ENCODE peak calls at places on chromosome 16, in four cellular contexts. J, W, O and T are unnamed samples.

GRCh38 chr16:56643080-56643778 is 4.8 kb downstream of the MT1A start:
- DNase-seq in O (peak; percentile 82), W (peak; percentile 39), J (peak; percentile 80), T (peak; percentile 63)

GRCh38 chr16:69040144-69040909 is 65.1 kb upstream of the HAS3 start:
- DNase-seq in O (no peak), W (peak; percentile 89), J (no peak), T (no peak)

GRCh38 chr16:1154291-1154886 is 1.5 kb downstream of the CACNA1H start:
- DNase-seq in W (no peak), J (peak; percentile 40), O (no peak), T (peak; percentile 37)

GRCh38 chr16:58510097-58510775 is 5.1 kb upstream of the SETD6 start:
- DNase-seq in J (no peak), O (no peak), W (no peak), T (no peak)

GRCh38 chr16:21001262-21001661 is 100.7 kb downstream of the LYRM1 start:
- DNase-seq in O (peak; percentile 31), J (peak; percentile 18), W (peak; percentile 46), T (peak; percentile 64)

GRCh38 chr16:47519543-47519942 is 58.4 kb downstream of the PHKB start:
- DNase-seq in W (no peak), J (no peak), O (no peak), T (no peak)

GRCh38 chr16:85128079-85128837 is 16.0 kb upstream of the CIBAR2 start:
- DNase-seq in W (no peak), O (no peak), J (no peak), T (no peak)

GRCh38 chr16:17668411-17668810 is 197.7 kb upstream of the XYLT1 start:
- DNase-seq in W (no peak), O (no peak), J (no peak), T (no peak)

GRCh38 chr16:70380205-70380918 is 33.7 kb downstream of the DDX19A start:
- DNase-seq in W (peak; percentile 29), J (peak; percentile 23), O (no peak), T (peak; percentile 71)

GRCh38 chr16:84930298-84931106 is 80.8 kb downstream of the ZDHHC7 start:
- DNase-seq in O (no peak), W (no peak), J (no peak), T (no peak)

GRCh38 chr16:77551352-77551751 is 116.5 kb upstream of the ADAMTS18 start:
- DNase-seq in W (no peak), J (no peak), O (no peak), T (no peak)

GRCh38 chr16:51500306-51500705 is 349.2 kb upstream of the SALL1 start:
- DNase-seq in J (peak; percentile 10), W (no peak), O (no peak), T (no peak)

GRCh38 chr16:64311241-64311640 is 810.6 kb downstream of the CDH11 start:
- DNase-seq in W (no peak), J (no peak), O (no peak), T (no peak)

GRCh38 chr16:67397451-67397801 is 4.1 kb upstream of the TPPP3 start:
- DNase-seq in W (no peak), J (no peak), O (no peak), T (no peak)

GRCh38 chr16:75606507-75606906 is 16.6 kb downstream of the ADAT1 start:
- DNase-seq in O (no peak), W (no peak), J (no peak), T (no peak)

GRCh38 chr16:1530883-1531637 is 2.4 kb upstream of the TMEM204 start:
- DNase-seq in W (no peak), O (no peak), J (no peak), T (no peak)

GRCh38 chr16:14502256-14502875 is 127.7 kb downstream of the PARN start:
- DNase-seq in W (no peak), J (no peak), O (no peak), T (no peak)

GRCh38 chr16:1159973-1160772 is 7.3 kb downstream of the CACNA1H start:
- DNase-seq in W (peak; percentile 83), O (peak; percentile 59), J (no peak), T (peak; percentile 42)

GRCh38 chr16:6690741-6691140 is 641.9 kb upstream of the RBFOX1 start:
- DNase-seq in J (no peak), O (no peak), W (no peak), T (no peak)

GRCh38 chr16:22665048-22665797 is 148.7 kb upstream of the HS3ST2 start:
- DNase-seq in W (no peak), J (no peak), O (no peak), T (no peak)

GRCh38 chr16:11547517-11547916 is 39.2 kb downstream of the LITAF start:
- DNase-seq in J (no peak), O (no peak), W (no peak), T (no peak)

GRCh38 chr16:71675380-71675779 is 49.1 kb downstream of the PHLPP2 start:
- DNase-seq in O (no peak), J (no peak), W (no peak), T (no peak)

GRCh38 chr16:1296688-1297412 is 12.6 kb upstream of the UBE2I start:
- DNase-seq in W (peak; percentile 87), J (peak; percentile 52), O (no peak), T (no peak)

GRCh38 chr16:23679986-23680336 is 1.3 kb downstream of the PLK1 start:
- DNase-seq in W (no peak), O (no peak), J (no peak), T (no peak)

GRCh38 chr16:56689171-56689570 is 6.9 kb downstream of the MT1X start:
- DNase-seq in J (no peak), W (no peak), O (no peak), T (no peak)

GRCh38 chr16:67661864-67662652 is 1.3 kb downstream of the PARD6A start:
- DNase-seq in W (no peak), J (no peak), O (no peak), T (no peak)

GRCh38 chr16:85334718-85335583 is 222.7 kb upstream of the CIBAR2 start:
- DNase-seq in W (peak; percentile 23), O (peak; percentile 70), J (no peak), T (peak; percentile 59)

GRCh38 chr16:13968835-13969234 is 48.9 kb downstream of the ERCC4 start:
- DNase-seq in W (no peak), J (no peak), O (no peak), T (no peak)

GRCh38 chr16:56851671-56852400 is 13.2 kb upstream of the SLC12A3 start:
- DNase-seq in J (no peak), W (peak; percentile 35), O (no peak), T (peak; percentile 40)

GRCh38 chr16:47143329-47143676 is 442 bp downstream of the NETO2 start:
- DNase-seq in W (peak; percentile 66), O (peak; percentile 81), J (peak; percentile 73), T (peak; percentile 77)

DNA sequence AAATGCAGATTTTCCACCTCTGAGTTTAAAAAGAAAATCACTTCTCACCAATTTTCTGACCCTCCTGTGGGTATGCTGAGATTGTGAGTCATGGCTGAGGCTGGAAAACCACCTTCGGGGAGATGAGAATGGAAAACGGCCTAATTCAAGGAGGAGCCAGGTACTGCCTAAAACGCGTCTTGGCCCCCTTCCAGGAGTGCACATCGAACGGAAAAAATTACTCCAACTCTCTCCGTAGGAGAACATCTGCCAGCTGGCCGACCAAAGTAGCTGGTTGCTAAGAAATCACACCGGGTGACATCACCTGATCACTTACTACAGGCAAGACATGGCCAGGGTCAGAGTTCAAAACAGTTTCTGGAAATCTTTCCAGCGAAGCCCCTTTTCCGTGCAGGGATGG is 107.6 kb downstream of the ZNF423 start:
- DNase-seq in W (no peak), J (no peak), O (no peak), T (no peak)
- TF ChIP-seq MAX in W (no peak), J (no peak), O (no peak), T (no peak)

GRCh38 chr16:26667271-26667703 is 399.4 kb upstream of the C16orf82 start:
- DNase-seq in J (no peak), W (no peak), O (no peak), T (peak; percentile 42)
- TF ChIP-seq NR3C1 in J (no peak), W (no peak), O (no peak), T (no peak)

DNA sequence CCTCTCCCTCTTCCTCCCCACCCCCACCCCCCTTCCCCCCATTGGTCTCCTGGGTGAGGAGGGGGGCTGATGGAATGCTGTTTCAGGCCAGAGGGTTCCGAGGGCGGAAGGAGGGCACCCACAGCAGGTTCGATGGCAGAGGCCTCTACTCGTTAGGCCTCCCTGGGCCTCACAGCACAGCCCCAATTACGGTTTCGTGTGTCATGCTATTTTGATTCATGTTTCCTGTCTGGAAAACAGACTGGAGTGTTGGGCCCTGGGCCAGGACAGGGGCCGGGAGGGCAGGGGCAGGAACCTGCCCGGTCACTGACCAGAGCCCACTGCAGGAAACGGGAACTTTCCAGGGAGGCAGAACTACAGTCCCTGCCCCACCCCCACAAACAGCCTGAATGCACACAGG is 138.2 kb downstream of the C16orf95 start:
- DNase-seq in J (no peak), W (no peak), O (no peak), T (no peak)
- TF ChIP-seq MAX in J (no peak), W (no peak), O (no peak), T (no peak)

GRCh38 chr16:89199241-89200123 is 855 bp downstream of the SLC22A31 start:
- DNase-seq in J (no peak), W (no peak), O (no peak), T (no peak)
- TF ChIP-seq NR3C1 in J (no peak), W (no peak), O (no peak), T (no peak)

GRCh38 chr16:15660203-15660601 is 10.2 kb downstream of the NDE1 start:
- DNase-seq in W (peak; percentile 50), J (no peak), O (no peak), T (no peak)
- TF ChIP-seq MAX in W (no peak), J (no peak), O (no peak), T (no peak)